ENCODE peak calls at places on chromosomes 7 and 10, in four cellular contexts. One of them, this sample, is unnamed.

GRCh38 chr7:91565499-91566331 is 301.5 kb downstream of the FZD1 start:
- DNase-seq in NCI-H1436: no peak
- DNase-seq in Right ventricle myocardium superior: no peak
- DNase-seq in stimulated activated CD8-positive, alpha-beta memory T cell treated with anti-CD3 and anti-CD28 coated beads, Interleukin-15, amount 100 ng/mL, for 4 hours: no peak
- DNase-seq in this sample: no peak

GRCh38 chr7:124033093-124033806 is 383 bp upstream of the TMEM229A start:
- DNase-seq in NCI-H1436: no peak
- DNase-seq in Right ventricle myocardium superior: peak
- DNase-seq in stimulated activated CD8-positive, alpha-beta memory T cell treated with anti-CD3 and anti-CD28 coated beads, Interleukin-15, amount 100 ng/mL, for 4 hours: no peak
- DNase-seq in this sample: peak

GRCh38 chr7:149856-150636 is 42.3 kb upstream of the FAM20C start:
- DNase-seq in NCI-H1436: peak
- DNase-seq in Right ventricle myocardium superior: peak
- DNase-seq in stimulated activated CD8-positive, alpha-beta memory T cell treated with anti-CD3 and anti-CD28 coated beads, Interleukin-15, amount 100 ng/mL, for 4 hours: no peak
- DNase-seq in this sample: peak

GRCh38 chr10:95716866-95717265 is 23.1 kb upstream of the TCTN3 start:
- DNase-seq in NCI-H1436: no peak
- DNase-seq in Right ventricle myocardium superior: no peak
- DNase-seq in stimulated activated CD8-positive, alpha-beta memory T cell treated with anti-CD3 and anti-CD28 coated beads, Interleukin-15, amount 100 ng/mL, for 4 hours: no peak
- DNase-seq in this sample: no peak

GRCh38 chr10:66836057-66836456 is 89.8 kb upstream of the LRRTM3 start:
- DNase-seq in NCI-H1436: no peak
- DNase-seq in Right ventricle myocardium superior: no peak
- DNase-seq in stimulated activated CD8-positive, alpha-beta memory T cell treated with anti-CD3 and anti-CD28 coated beads, Interleukin-15, amount 100 ng/mL, for 4 hours: no peak
- DNase-seq in this sample: no peak

GRCh38 chr7:115059312-115059711 is 137.4 kb downstream of the MDFIC start:
- DNase-seq in NCI-H1436: no peak
- DNase-seq in Right ventricle myocardium superior: no peak
- DNase-seq in stimulated activated CD8-positive, alpha-beta memory T cell treated with anti-CD3 and anti-CD28 coated beads, Interleukin-15, amount 100 ng/mL, for 4 hours: no peak
- DNase-seq in this sample: no peak

GRCh38 chr7:90251304-90251635 is 6.3 kb downstream of the CFAP69 start:
- DNase-seq in NCI-H1436: no peak
- DNase-seq in Right ventricle myocardium superior: no peak
- DNase-seq in stimulated activated CD8-positive, alpha-beta memory T cell treated with anti-CD3 and anti-CD28 coated beads, Interleukin-15, amount 100 ng/mL, for 4 hours: no peak
- DNase-seq in this sample: no peak

GRCh38 chr10:323651-324293 is 188.5 kb downstream of the ZMYND11 start:
- DNase-seq in NCI-H1436: no peak
- DNase-seq in Right ventricle myocardium superior: peak
- DNase-seq in stimulated activated CD8-positive, alpha-beta memory T cell treated with anti-CD3 and anti-CD28 coated beads, Interleukin-15, amount 100 ng/mL, for 4 hours: no peak
- DNase-seq in this sample: peak

GRCh38 chr10:11578802-11579255 is 32.6 kb downstream of the USP6NL start:
- DNase-seq in NCI-H1436: no peak
- DNase-seq in Right ventricle myocardium superior: no peak
- DNase-seq in stimulated activated CD8-positive, alpha-beta memory T cell treated with anti-CD3 and anti-CD28 coated beads, Interleukin-15, amount 100 ng/mL, for 4 hours: peak
- DNase-seq in this sample: peak

GRCh38 chr10:71613303-71613777 is 106.2 kb downstream of the C10orf105 start:
- DNase-seq in NCI-H1436: no peak
- DNase-seq in Right ventricle myocardium superior: no peak
- DNase-seq in stimulated activated CD8-positive, alpha-beta memory T cell treated with anti-CD3 and anti-CD28 coated beads, Interleukin-15, amount 100 ng/mL, for 4 hours: no peak
- DNase-seq in this sample: no peak

GRCh38 chr10:24579911-24580310 is 143.8 kb downstream of the ARHGAP21 start:
- DNase-seq in NCI-H1436: no peak
- DNase-seq in Right ventricle myocardium superior: no peak
- DNase-seq in stimulated activated CD8-positive, alpha-beta memory T cell treated with anti-CD3 and anti-CD28 coated beads, Interleukin-15, amount 100 ng/mL, for 4 hours: no peak
- DNase-seq in this sample: no peak

GRCh38 chr7:2542011-2542923 is 13.1 kb downstream of the BRAT1 start:
- DNase-seq in NCI-H1436: no peak
- DNase-seq in Right ventricle myocardium superior: peak
- DNase-seq in stimulated activated CD8-positive, alpha-beta memory T cell treated with anti-CD3 and anti-CD28 coated beads, Interleukin-15, amount 100 ng/mL, for 4 hours: no peak
- DNase-seq in this sample: no peak

GRCh38 chr10:58775960-58776574 is 263.4 kb downstream of the BICC1 start:
- DNase-seq in NCI-H1436: no peak
- DNase-seq in Right ventricle myocardium superior: no peak
- DNase-seq in stimulated activated CD8-positive, alpha-beta memory T cell treated with anti-CD3 and anti-CD28 coated beads, Interleukin-15, amount 100 ng/mL, for 4 hours: no peak
- DNase-seq in this sample: no peak

GRCh38 chr7:42285383-42285824 is 48.4 kb upstream of the GLI3 start:
- DNase-seq in NCI-H1436: no peak
- DNase-seq in Right ventricle myocardium superior: no peak
- DNase-seq in stimulated activated CD8-positive, alpha-beta memory T cell treated with anti-CD3 and anti-CD28 coated beads, Interleukin-15, amount 100 ng/mL, for 4 hours: no peak
- DNase-seq in this sample: no peak

GRCh38 chr7:16129431-16130126 is 291.8 kb downstream of the CRPPA start:
- DNase-seq in NCI-H1436: no peak
- DNase-seq in Right ventricle myocardium superior: no peak
- DNase-seq in stimulated activated CD8-positive, alpha-beta memory T cell treated with anti-CD3 and anti-CD28 coated beads, Interleukin-15, amount 100 ng/mL, for 4 hours: no peak
- DNase-seq in this sample: no peak